ENCODE peak calls at places on chromosomes 16 and 17, in six cellular contexts. X, A, U, O, S and D are unnamed samples.

GRCh38 chr16:80580109-80580832 is 39.5 kb downstream of the DYNLRB2 start:
- DNase-seq in X (no peak), S (no peak), A (no peak), O (no peak), U (peak; percentile 45), D (no peak)

GRCh38 chr16:57277586-57277985 is 6.9 kb downstream of the PLLP start:
- DNase-seq in A (no peak), U (peak; percentile 60), X (no peak), O (peak; percentile 60), S (no peak), D (peak; percentile 93)

GRCh38 chr17:77712578-77712977 is 245.9 kb upstream of the TNRC6C start:
- DNase-seq in O (no peak), U (no peak), A (no peak), X (no peak), S (no peak), D (no peak)

GRCh38 chr16:72723781-72724180 is 324.1 kb downstream of the ZFHX3 start:
- DNase-seq in X (no peak), O (peak; percentile 13), A (no peak), U (peak; percentile 51), S (no peak), D (no peak)

GRCh38 chr17:27428781-27429505 is 27.3 kb upstream of the KSR1 start:
- DNase-seq in O (no peak), S (no peak), A (no peak), U (no peak), X (no peak), D (no peak)

GRCh38 chr17:78815696-78816095 is 24.9 kb downstream of the USP36 start:
- DNase-seq in S (no peak), O (no peak), X (no peak), A (no peak), U (no peak), D (no peak)

GRCh38 chr16:70563571-70563970 is 40.0 kb downstream of the SF3B3 start:
- DNase-seq in S (no peak), X (no peak), A (no peak), O (peak; percentile 23), U (no peak), D (no peak)

GRCh38 chr17:64038331-64039105 is 18.1 kb upstream of the ICAM2 start:
- DNase-seq in U (no peak), A (no peak), X (no peak), S (no peak), O (no peak), D (no peak)

GRCh38 chr17:82282239-82283207 is 9.0 kb upstream of the CSNK1D start:
- DNase-seq in O (no peak), X (no peak), U (no peak), S (no peak), A (no peak), D (no peak)

GRCh38 chr17:60909405-60909804 is 231.8 kb downstream of the BCAS3 start:
- DNase-seq in X (no peak), S (no peak), O (no peak), A (no peak), U (peak; percentile 38), D (no peak)

GRCh38 chr17:82863941-82864720 is 24.3 kb upstream of the ZNF750 start:
- DNase-seq in A (no peak), O (peak; percentile 95), X (no peak), U (peak; percentile 91), S (no peak), D (peak; percentile 42)

GRCh38 chr17:4998666-4999428 is 1.1 kb downstream of the KIF1C start:
- DNase-seq in S (no peak), O (peak; percentile 9), U (no peak), X (peak; percentile 51), A (no peak), D (no peak)

GRCh38 chr17:45101883-45102811 is 30.2 kb downstream of the PLCD3 start:
- DNase-seq in S (no peak), A (peak; percentile 20), O (peak; percentile 32), U (no peak), X (no peak), D (peak; percentile 93)

GRCh38 chr16:76176616-76177015 is 100.6 kb upstream of the CNTNAP4 start:
- DNase-seq in X (no peak), U (no peak), A (no peak), O (no peak), S (no peak), D (no peak)

GRCh38 chr16:76175718-76176117 is 101.5 kb upstream of the CNTNAP4 start:
- DNase-seq in S (no peak), X (no peak), O (no peak), A (no peak), U (no peak), D (no peak)

GRCh38 chr16:76176153-76176552 is 101.0 kb upstream of the CNTNAP4 start:
- DNase-seq in A (no peak), X (no peak), O (no peak), U (no peak), S (no peak), D (no peak)
- H3K9ac ChIP-seq in A (no peak overlapping the region), X (no peak overlapping the region), O (no peak overlapping the region), U (no peak overlapping the region), S (no peak overlapping the region), D (no peak overlapping the region)

DNA sequence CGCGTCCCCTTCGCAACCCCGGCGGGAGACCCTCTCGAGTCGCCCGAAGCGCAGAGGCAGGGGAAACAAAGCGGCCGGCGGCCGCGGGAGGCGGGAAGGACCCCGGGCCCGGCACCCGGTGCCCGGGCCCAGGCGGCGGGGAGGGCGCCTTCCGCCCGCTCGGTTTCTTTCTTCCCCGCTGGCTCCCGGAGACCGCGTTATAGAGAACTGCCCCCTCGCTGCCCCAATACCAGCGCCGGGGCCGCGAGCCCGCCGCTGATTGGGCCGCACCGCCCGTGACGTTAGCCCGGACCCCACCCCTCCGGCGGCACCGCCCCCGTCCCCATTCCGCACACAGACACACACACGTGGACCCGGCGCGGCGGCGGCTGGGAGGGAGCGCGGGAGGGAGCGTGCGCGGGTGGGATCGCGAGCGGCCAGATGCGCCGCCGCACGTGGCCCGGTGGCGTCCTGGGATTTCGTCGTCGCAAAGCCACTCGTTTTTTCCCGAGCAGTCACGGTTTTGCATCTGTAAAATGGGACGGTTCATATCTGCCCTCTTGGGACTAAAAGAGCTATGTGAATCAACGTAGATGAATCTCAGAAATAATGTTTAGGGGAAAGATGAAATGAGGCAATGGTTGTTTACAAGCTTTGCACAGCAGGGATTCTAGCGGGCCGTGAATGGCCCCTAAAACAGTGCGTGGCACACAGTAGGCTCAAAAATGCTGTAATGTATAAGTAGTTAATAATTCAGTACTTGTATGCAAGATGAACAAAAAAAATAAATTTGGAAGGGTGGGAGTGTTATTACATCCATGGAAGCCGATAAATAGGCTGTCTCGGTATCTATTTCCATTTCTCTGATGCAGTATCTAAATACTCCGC is at the start of gene EPOP:
- DNase-seq in A (peak; percentile 92), O (peak; percentile 82), U (peak; percentile 76), X (peak; percentile 91), S (peak; percentile 81), D (peak; percentile 78)
- H3K18ac ChIP-seq in A (no peak within 1 kb of the TSS), O (no peak within 1 kb of the TSS), U (no peak within 1 kb of the TSS), X (no peak within 1 kb of the TSS), S (peak within 1 kb of the TSS; percentile 96), D (no peak within 1 kb of the TSS)

DNA sequence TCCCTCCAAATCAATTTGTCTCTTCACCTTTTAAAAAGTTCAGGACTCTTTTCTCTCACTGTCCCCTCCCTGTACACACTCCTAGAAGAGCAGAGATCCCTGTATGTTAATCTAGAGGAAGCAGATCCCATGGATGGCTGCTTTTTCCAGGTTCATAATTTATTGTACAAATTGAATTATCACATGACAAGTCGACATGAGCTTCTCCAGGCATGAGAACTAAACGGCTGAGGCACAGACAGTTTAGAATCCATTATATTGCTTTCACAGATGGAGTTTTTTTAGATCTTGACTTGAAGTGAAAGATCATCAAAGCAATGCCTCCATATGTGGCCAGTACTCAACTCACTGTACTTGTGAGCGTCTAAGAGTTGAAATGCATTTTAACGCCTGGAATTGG is 47.9 kb downstream of the RGS9 start:
- DNase-seq in A (no peak), S (no peak), O (no peak), U (no peak), X (no peak), D (no peak)
- H2AFZ ChIP-seq in A (no peak overlapping the region), S (no peak overlapping the region), O (no peak overlapping the region), U (no peak overlapping the region), X (no peak overlapping the region), D (no peak overlapping the region)

DNA sequence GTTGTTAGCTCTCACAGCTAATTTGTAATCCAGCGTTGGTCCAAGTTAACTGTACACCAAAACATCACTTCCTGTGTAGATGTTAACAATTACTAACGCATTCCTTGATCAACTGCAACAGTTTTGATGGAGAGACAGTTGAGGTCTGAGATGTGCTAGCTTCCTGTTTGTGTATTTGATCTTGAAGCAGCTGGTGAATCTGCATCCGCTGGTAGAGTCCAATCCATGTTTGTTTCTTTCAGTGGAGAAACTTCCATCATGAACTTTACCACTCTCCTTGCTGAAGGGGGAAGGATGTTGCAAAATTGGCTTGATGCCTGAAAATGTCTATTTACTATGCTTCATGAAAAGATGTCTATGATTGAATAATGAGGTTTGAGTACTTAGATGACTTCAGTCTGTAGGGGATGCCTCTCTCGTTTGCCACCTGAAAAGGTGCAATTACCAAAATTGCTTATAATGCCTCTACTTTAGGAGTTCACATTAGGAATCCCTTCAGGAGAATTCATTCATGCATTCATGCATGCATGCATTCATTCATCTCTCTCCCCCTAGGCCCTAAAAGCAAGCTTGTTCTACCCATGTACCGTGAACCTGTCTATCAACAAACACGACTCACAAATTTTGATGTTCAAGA is 39.6 kb upstream of the ZKSCAN2 start:
- DNase-seq in S (no peak), U (no peak), X (no peak), O (no peak), A (no peak), D (no peak)
- H3K9ac ChIP-seq in S (no peak overlapping the region), U (no peak overlapping the region), X (no peak overlapping the region), O (no peak overlapping the region), A (no peak overlapping the region), D (no peak overlapping the region)

DNA sequence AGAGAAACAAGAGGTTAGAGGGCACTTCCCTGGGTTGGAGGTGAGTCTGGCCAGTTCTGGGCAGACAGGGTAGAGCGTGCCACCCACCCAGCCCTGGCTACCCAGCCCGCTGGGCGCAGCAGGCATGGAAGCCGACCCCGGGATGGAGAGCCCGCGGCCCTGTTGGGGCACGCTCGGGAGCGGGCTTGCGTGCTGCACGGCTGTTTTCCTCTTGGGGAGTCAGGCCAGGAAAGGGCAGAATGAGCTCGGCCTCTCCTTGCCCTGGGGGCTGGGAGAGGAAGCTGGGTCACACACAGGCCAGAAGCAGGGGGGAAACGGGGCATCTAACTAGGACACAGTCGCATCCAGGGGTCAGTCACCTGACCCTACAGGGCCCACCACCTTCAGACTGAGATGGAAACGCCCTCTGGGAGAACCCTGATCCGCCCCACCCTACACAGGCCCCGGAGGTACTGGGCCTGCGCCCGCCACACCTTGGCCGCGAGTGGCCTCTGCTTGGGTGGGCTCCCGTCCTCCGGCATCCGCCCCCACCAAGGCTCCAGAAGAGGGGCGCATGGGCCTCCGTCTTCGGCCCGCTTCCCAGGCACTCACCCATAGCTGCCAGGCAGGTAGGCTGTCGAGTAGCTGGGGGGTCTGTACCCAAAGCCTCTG is 1.2 kb downstream of the SOX15 start:
- DNase-seq in S (no peak), X (no peak), A (peak; percentile 56), O (no peak), U (no peak), D (no peak)
- H3K18ac ChIP-seq in S (peak overlapping the region; percentile 94), X (peak overlapping the region; percentile 60), A (peak overlapping the region; percentile 15), O (peak overlapping the region; percentile 68), U (no peak overlapping the region), D (peak overlapping the region; percentile 77)

GRCh38 chr16:27257271-27257670 is 11.3 kb downstream of the NSMCE1 start:
- DNase-seq in A (no peak), S (no peak), O (no peak), X (no peak), U (no peak), D (no peak)
- H2AFZ ChIP-seq in A (no peak overlapping the region), S (no peak overlapping the region), O (no peak overlapping the region), X (no peak overlapping the region), U (no peak overlapping the region), D (no peak overlapping the region)

GRCh38 chr16:7160093-7160492 is 172.6 kb upstream of the RBFOX1 start:
- DNase-seq in X (no peak), S (no peak), O (no peak), A (no peak), U (no peak), D (no peak)
- H3K9ac ChIP-seq in X (no peak overlapping the region), S (no peak overlapping the region), O (no peak overlapping the region), A (no peak overlapping the region), U (no peak overlapping the region), D (no peak overlapping the region)